ENCODE peak calls at places on chromosomes 5 and 9, in seven cellular contexts. Y is transverse colon, Z is activated B cell treated with CpG ODN at 0.5 μM for 24 hours, A is WERI-Rb-1, V is cardiac fibroblast, S is adrenal gland, R is foreskin fibroblast. U is an unnamed sample.

GRCh38 chr9:138065287-138065686 is 187.7 kb downstream of the CACNA1B start:
- DNase-seq in Y (no peak), Z (peak; percentile 1), A (peak; percentile 0), V (no peak), S (no peak), R (no peak), U (no peak)

GRCh38 chr9:17531642-17532254 is 47.1 kb upstream of the SH3GL2 start:
- DNase-seq in Y (peak; percentile 25), Z (no peak), A (peak; percentile 45), V (peak; percentile 67), S (peak; percentile 40), R (peak; percentile 28), U (no peak)

GRCh38 chr9:126317513-126317912 is 9.1 kb upstream of the MVB12B start:
- DNase-seq in Y (peak; percentile 51), Z (no peak), A (no peak), V (no peak), S (no peak), R (no peak), U (no peak)

GRCh38 chr5:103258957-103259704 is 568 bp downstream of the MACIR start:
- DNase-seq in Y (peak; percentile 70), Z (peak; percentile 70), A (peak; percentile 62), V (peak; percentile 40), S (peak; percentile 55), R (peak; percentile 33), U (no peak)

GRCh38 chr9:114410910-114411309 is 23.1 kb upstream of the AKNA start:
- DNase-seq in Y (no peak), Z (no peak), A (no peak), V (no peak), S (no peak), R (no peak), U (no peak)

GRCh38 chr5:75037106-75037505 is 15.3 kb downstream of the GCNT4 start:
- DNase-seq in Y (peak; percentile 30), Z (no peak), A (no peak), V (peak; percentile 32), S (no peak), R (peak; percentile 89), U (peak; percentile 46)

GRCh38 chr5:177271113-177271512 is 32.4 kb downstream of the RAB24 start:
- DNase-seq in Y (no peak), Z (no peak), A (no peak), V (no peak), S (no peak), R (peak; percentile 11), U (no peak)

GRCh38 chr9:131426545-131426944 is 32.7 kb downstream of the PRRC2B start:
- DNase-seq in Y (no peak), Z (no peak), A (no peak), V (no peak), S (no peak), R (no peak), U (no peak)

GRCh38 chr5:170640731-170641588 is 137.1 kb downstream of the KCNIP1 start:
- DNase-seq in Y (no peak), Z (no peak), A (no peak), V (no peak), S (no peak), R (no peak), U (no peak)

GRCh38 chr5:178589180-178590140 is 733 bp downstream of the COL23A1 start:
- DNase-seq in Y (no peak), Z (no peak), A (peak; percentile 35), V (peak; percentile 32), S (no peak), R (peak; percentile 25), U (no peak)

GRCh38 chr5:126594676-126595485 is at the start of gene ALDH7A1:
- DNase-seq in Y (peak; percentile 90), Z (peak; percentile 32), A (peak; percentile 97), V (peak; percentile 97), S (peak; percentile 94), R (peak; percentile 93), U (peak; percentile 69)

GRCh38 chr5:95904827-95905226 is 56.8 kb downstream of the ELL2 start:
- DNase-seq in Y (no peak), Z (no peak), A (no peak), V (no peak), S (no peak), R (no peak), U (no peak)

GRCh38 chr9:1721219-1721618 is 293.9 kb upstream of the SMARCA2 start:
- DNase-seq in Y (no peak), Z (no peak), A (no peak), V (no peak), S (no peak), R (no peak), U (no peak)

GRCh38 chr9:18888241-18888794 is 144.7 kb downstream of the SAXO1 start:
- DNase-seq in Y (no peak), Z (no peak), A (no peak), V (peak; percentile 33), S (no peak), R (peak; percentile 26), U (peak; percentile 43)

GRCh38 chr9:7055201-7055903 is 297.6 kb downstream of the KDM4C start:
- DNase-seq in Y (no peak), Z (no peak), A (no peak), V (no peak), S (no peak), R (no peak), U (no peak)

GRCh38 chr9:123544007-123544827 is 188.2 kb downstream of the CRB2 start:
- DNase-seq in Y (peak; percentile 31), Z (no peak), A (peak; percentile 42), V (peak; percentile 65), S (no peak), R (no peak), U (no peak)

GRCh38 chr9:131739988-131740648 is at the start of gene RAPGEF1:
- DNase-seq in Y (peak; percentile 77), Z (peak; percentile 97), A (peak; percentile 77), V (peak; percentile 51), S (peak; percentile 73), R (no peak), U (no peak)

GRCh38 chr9:14992516-14992915 is 82.3 kb upstream of the FREM1 start:
- DNase-seq in Y (no peak), Z (no peak), A (no peak), V (no peak), S (no peak), R (no peak), U (no peak)

GRCh38 chr9:29332789-29333188 is 1759.5 kb upstream of the C9orf72 start:
- DNase-seq in Y (no peak), Z (no peak), A (no peak), V (peak; percentile 41), S (no peak), R (peak; percentile 4), U (no peak)

GRCh38 chr9:126633881-126634558 is 20.3 kb downstream of the LMX1B start:
- DNase-seq in Y (no peak), Z (no peak), A (no peak), V (no peak), S (no peak), R (no peak), U (no peak)

GRCh38 chr9:95494022-95494415 is 22.8 kb downstream of the PTCH1 start:
- DNase-seq in Y (peak; percentile 43), Z (no peak), A (peak; percentile 92), V (no peak), S (no peak), R (no peak), U (no peak)

GRCh38 chr5:105506692-105507277 is 1944.2 kb upstream of the NUDT12 start:
- DNase-seq in Y (no peak), Z (no peak), A (peak; percentile 55), V (peak; percentile 10), S (no peak), R (no peak), U (no peak)

GRCh38 chr9:12699529-12699928 is 6.3 kb downstream of the TYRP1 start:
- DNase-seq in Y (no peak), Z (no peak), A (no peak), V (peak; percentile 73), S (no peak), R (no peak), U (no peak)

DNA sequence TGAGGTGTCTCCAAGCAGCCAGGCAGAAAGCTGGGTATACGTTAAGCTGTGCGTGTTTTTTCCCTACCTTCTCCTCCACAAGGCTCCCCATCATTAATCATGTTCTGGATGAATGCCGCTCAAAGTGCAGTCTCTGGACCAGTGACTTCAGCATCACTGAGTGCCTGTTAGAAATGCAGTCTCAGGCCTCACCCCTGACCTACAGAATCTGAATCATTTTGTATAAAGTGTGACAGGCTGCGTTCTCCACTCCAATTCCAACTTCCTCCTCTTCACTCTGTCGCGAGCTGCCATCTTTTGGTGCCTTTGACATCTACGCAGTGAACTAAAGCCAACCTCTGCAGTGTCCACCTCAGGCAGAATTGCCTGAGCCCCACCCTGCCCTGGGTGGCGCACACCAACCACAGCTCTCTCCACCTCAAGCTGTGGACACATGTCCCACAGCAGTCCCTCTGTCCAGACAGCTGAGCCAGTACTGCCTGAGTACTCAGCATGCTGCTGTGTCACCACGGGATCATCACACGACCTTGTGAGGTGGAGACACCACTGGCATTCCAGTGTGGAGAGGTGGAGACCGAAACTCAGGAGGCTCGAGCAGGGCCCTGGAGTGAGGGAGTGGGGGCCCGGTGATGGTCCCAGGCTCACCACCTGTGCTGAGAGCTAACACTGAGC is 14.2 kb downstream of the PTPN3 start:
- DNase-seq in Y (no peak), Z (no peak), A (no peak), V (no peak), S (no peak), R (no peak), U (no peak)
- TF ChIP-seq CTCF in Y (no peak), Z (no peak), A (no peak), V (no peak), S (no peak), R (no peak), U (no peak)

DNA sequence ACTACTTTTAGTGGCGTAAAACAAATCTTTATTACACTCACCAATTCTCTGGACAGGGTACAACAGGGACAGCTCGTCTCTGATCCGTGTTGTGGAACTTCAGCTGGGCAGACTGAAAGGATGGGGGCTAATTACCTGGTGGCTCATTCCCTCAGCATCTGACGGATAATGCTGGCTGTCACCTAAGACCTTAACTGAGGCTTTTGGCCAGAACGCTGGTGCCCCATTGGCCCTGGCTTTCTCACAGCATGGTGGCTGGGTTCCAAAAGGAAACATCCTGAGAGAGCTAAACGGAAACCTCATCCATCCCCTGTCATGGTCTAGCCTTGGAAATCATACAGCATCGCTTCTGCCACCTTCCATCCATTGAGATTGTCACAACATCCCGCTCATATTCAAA is 62.9 kb downstream of the RAI14 start:
- DNase-seq in Y (no peak), Z (no peak), A (no peak), V (no peak), S (no peak), R (no peak), U (no peak)
- TF ChIP-seq CTCF in Y (no peak), Z (no peak), A (no peak), V (no peak), S (no peak), R (no peak), U (no peak)

GRCh38 chr9:32550046-32550608 is 2.0 kb upstream of the SMIM27 start:
- DNase-seq in Y (no peak), Z (no peak), A (no peak), V (peak; percentile 40), S (no peak), R (no peak), U (no peak)
- TF ChIP-seq CTCF in Y (no peak), Z (no peak), A (no peak), V (no peak), S (no peak), R (peak; percentile 14), U (peak; percentile 11)

GRCh38 chr5:139137703-139138102 is 60.5 kb downstream of the SIL1 start:
- DNase-seq in Y (peak; percentile 12), Z (no peak), A (peak; percentile 63), V (peak; percentile 72), S (peak; percentile 45), R (no peak), U (no peak)
- TF ChIP-seq CTCF in Y (no peak), Z (no peak), A (peak; percentile 54), V (peak; percentile 42), S (peak; percentile 36), R (peak; percentile 14), U (peak; percentile 10)

U was measured in AG09309.